ENCODE peak calls at places on chromosomes 13 and 19, in nine cellular contexts. M, B, Z, S, V, D, H, X and C are unnamed samples.

GRCh38 chr13:100063333-100063732 is 25.6 kb upstream of the PCCA start:
- DNase-seq in M (no peak), B (no peak), Z (peak; percentile 36), S (no peak), V (no peak), D (no peak), H (no peak), X (no peak), C (no peak)

GRCh38 chr13:44818428-44818827 is 170.8 kb downstream of the NUFIP1 start:
- DNase-seq in M (no peak), B (no peak), Z (no peak), S (no peak), V (peak; percentile 30), D (no peak), H (no peak), X (no peak), C (no peak)

GRCh38 chr19:40213882-40214570 is 4.2 kb downstream of the TTC9B start:
- DNase-seq in M (no peak), B (no peak), Z (no peak), S (no peak), V (no peak), D (no peak), H (no peak), X (no peak), C (no peak)

GRCh38 chr13:28055362-28055761 is 45.0 kb downstream of the FLT3 start:
- DNase-seq in M (no peak), B (no peak), Z (no peak), S (no peak), V (no peak), D (no peak), H (no peak), X (no peak), C (no peak)

GRCh38 chr13:91904597-91904996 is 506.2 kb downstream of the GPC5 start:
- DNase-seq in M (no peak), B (no peak), Z (no peak), S (no peak), V (no peak), D (no peak), H (no peak), X (no peak), C (no peak)

GRCh38 chr19:1837625-1838105 is 10.6 kb downstream of the REXO1 start:
- DNase-seq in M (no peak), B (peak; percentile 48), Z (no peak), S (no peak), V (no peak), D (peak; percentile 84), H (peak; percentile 75), X (peak; percentile 54), C (peak; percentile 81)

GRCh38 chr13:50732712-50733111 is 110.8 kb downstream of the DLEU7 start:
- DNase-seq in M (peak; percentile 62), B (no peak), Z (peak; percentile 77), S (no peak), V (no peak), D (peak; percentile 66), H (no peak), X (no peak), C (no peak)

GRCh38 chr13:105990256-105990958 is 545.1 kb downstream of the EFNB2 start:
- DNase-seq in M (no peak), B (no peak), Z (no peak), S (no peak), V (no peak), D (peak; percentile 33), H (no peak), X (no peak), C (no peak)

GRCh38 chr19:49887653-49888477 is 8.8 kb downstream of the IL4I1 start:
- DNase-seq in M (no peak), B (no peak), Z (no peak), S (no peak), V (no peak), D (no peak), H (no peak), X (no peak), C (no peak)

GRCh38 chr13:89982406-89983085 is 1364.9 kb upstream of the MIR17HG start:
- DNase-seq in M (peak; percentile 26), B (no peak), Z (peak; percentile 64), S (no peak), V (no peak), D (peak; percentile 2), H (no peak), X (no peak), C (no peak)

GRCh38 chr19:45423589-45424190 is at the start of gene ERCC1:
- DNase-seq in M (peak; percentile 86), B (no peak), Z (peak; percentile 95), S (peak; percentile 97), V (peak; percentile 94), D (peak; percentile 96), H (peak; percentile 84), X (no peak), C (peak; percentile 98)

GRCh38 chr19:46717034-46717715 is at the start of gene PRKD2:
- DNase-seq in M (no peak), B (peak; percentile 81), Z (peak; percentile 83), S (peak; percentile 93), V (peak; percentile 89), D (peak; percentile 95), H (peak; percentile 91), X (peak; percentile 85), C (peak; percentile 92)

GRCh38 chr13:66659291-66660012 is 570.7 kb downstream of the PCDH9 start:
- DNase-seq in M (peak; percentile 54), B (no peak), Z (peak; percentile 96), S (no peak), V (no peak), D (no peak), H (no peak), X (no peak), C (no peak)

GRCh38 chr19:10289836-10290438 is at the start of gene ICAM5:
- DNase-seq in M (no peak), B (no peak), Z (no peak), S (no peak), V (no peak), D (no peak), H (peak; percentile 47), X (no peak), C (no peak)

GRCh38 chr19:41330946-41331678 is 21.1 kb downstream of the CCDC97 start:
- DNase-seq in M (no peak), B (no peak), Z (no peak), S (no peak), V (no peak), D (no peak), H (no peak), X (no peak), C (no peak)

GRCh38 chr13:52991344-52992020 is 37.1 kb upstream of the OLFM4 start:
- DNase-seq in M (no peak), B (no peak), Z (no peak), S (no peak), V (no peak), D (no peak), H (no peak), X (no peak), C (no peak)